ENCODE peak calls at places on chromosomes 3 and 15, in eight cellular contexts. S is neural progenitor cell, U is cardiac muscle cell, X is pancreas, E is BE2C, Q is fibroblast of lung, A is H9, R is Peyer's patch. H is an unnamed sample.

GRCh38 chr15:68277131-68277604 is 377 bp upstream of the FEM1B start:
- DNase-seq in S (peak; percentile 81), U (peak; percentile 56), X (peak; percentile 67), E (peak; percentile 60), Q (peak; percentile 65), A (no peak), R (no peak), H (no peak)

GRCh38 chr3:45706133-45706808 is 17.1 kb downstream of the SACM1L start:
- DNase-seq in S (no peak), U (no peak), X (no peak), E (no peak), Q (no peak), A (no peak), R (no peak), H (no peak)

GRCh38 chr3:44074181-44074580 is 167.5 kb upstream of the TOPAZ1 start:
- DNase-seq in S (no peak), U (no peak), X (no peak), E (no peak), Q (no peak), A (no peak), R (no peak), H (no peak)

GRCh38 chr15:69719527-69719926 is 266.9 kb downstream of the RPLP1 start:
- DNase-seq in S (no peak), U (no peak), X (no peak), E (no peak), Q (peak; percentile 46), A (no peak), R (no peak), H (no peak)

GRCh38 chr3:172859035-172859434 is 108.5 kb downstream of the ECT2 start:
- DNase-seq in S (peak; percentile 38), U (no peak), X (no peak), E (no peak), Q (peak; percentile 68), A (no peak), R (no peak), H (no peak)

GRCh38 chr15:26891448-26891881 is 24.6 kb downstream of the GABRA5 start:
- DNase-seq in S (peak; percentile 91), U (peak; percentile 86), X (peak; percentile 84), E (peak; percentile 87), Q (peak; percentile 72), A (peak; percentile 82), R (no peak), H (no peak)

GRCh38 chr3:1967525-1967924 is 131.1 kb upstream of the CNTN4 start:
- DNase-seq in S (no peak), U (no peak), X (no peak), E (no peak), Q (no peak), A (no peak), R (no peak), H (no peak)

GRCh38 chr3:185210621-185211157 is 43.2 kb downstream of the EHHADH start:
- DNase-seq in S (peak; percentile 39), U (no peak), X (no peak), E (peak; percentile 15), Q (no peak), A (no peak), R (no peak), H (no peak)

GRCh38 chr3:12444582-12445468 is 39.5 kb upstream of the TSEN2 start:
- DNase-seq in S (peak; percentile 50), U (peak; percentile 69), X (no peak), E (peak; percentile 61), Q (peak; percentile 53), A (peak; percentile 43), R (peak; percentile 89), H (no peak)

GRCh38 chr3:23183731-23184130 is 19.4 kb upstream of the UBE2E2 start:
- DNase-seq in S (peak; percentile 76), U (peak; percentile 77), X (no peak), E (no peak), Q (peak; percentile 53), A (peak; percentile 74), R (no peak), H (no peak)

GRCh38 chr3:188431553-188431952 is 277.6 kb downstream of the LPP start:
- DNase-seq in S (no peak), U (no peak), X (no peak), E (no peak), Q (peak; percentile 59), A (no peak), R (no peak), H (no peak)

GRCh38 chr3:60081381-60082095 is 1031.7 kb upstream of the CFAP20DC start:
- DNase-seq in S (no peak), U (no peak), X (no peak), E (no peak), Q (no peak), A (no peak), R (no peak), H (peak; percentile 56)

GRCh38 chr15:34038023-34038403 is 991 bp downstream of the AVEN start:
- DNase-seq in S (no peak), U (no peak), X (no peak), E (no peak), Q (no peak), A (no peak), R (no peak), H (no peak)

GRCh38 chr3:11604139-11604895 is 39.4 kb downstream of the VGLL4 start:
- DNase-seq in S (no peak), U (no peak), X (no peak), E (no peak), Q (peak; percentile 78), A (no peak), R (no peak), H (no peak)

GRCh38 chr3:135084404-135084803 is 289.3 kb downstream of the EPHB1 start:
- DNase-seq in S (no peak), U (no peak), X (no peak), E (peak; percentile 18), Q (peak; percentile 29), A (no peak), R (no peak), H (no peak)

DNA sequence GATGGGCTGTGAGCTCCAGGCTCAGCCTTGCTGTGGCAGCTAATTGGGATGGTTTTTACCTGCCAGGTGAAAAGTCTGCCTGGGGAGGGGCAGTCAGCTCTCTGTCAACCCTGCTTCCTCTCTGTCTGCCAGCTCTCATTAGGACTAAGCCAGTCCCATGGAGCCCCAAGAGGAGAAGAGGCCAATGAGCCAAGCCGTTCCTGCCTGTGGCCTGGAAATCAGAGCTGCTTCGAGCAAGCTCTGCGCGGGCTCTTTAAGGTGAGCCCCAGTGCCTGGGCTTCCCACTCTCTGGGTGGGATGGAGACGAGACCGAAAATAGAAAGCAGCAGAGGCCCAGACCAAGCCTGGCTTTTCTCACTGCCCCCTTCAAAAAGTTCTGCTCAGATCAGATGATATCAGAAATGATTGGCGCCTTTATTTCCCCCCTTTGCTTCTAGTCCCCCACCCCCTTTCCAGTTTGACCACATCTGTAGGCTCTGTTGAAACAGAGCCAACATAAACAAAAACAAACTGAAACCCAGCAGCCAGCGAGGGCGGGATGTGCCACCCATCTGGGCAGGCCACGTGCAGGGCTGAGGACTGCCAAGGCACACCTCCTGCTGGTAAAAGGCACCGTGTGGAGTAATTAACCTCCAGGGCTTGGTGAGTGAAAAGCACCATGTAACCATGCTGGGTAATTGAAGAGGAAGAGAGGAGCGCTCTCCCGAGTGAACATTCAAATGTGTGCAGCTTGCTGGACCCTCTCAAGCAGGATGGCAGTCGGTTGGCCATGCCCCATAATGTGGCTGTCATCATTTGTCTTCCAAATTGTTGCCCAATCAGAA is 471.0 kb upstream of the PROK2 start:
- DNase-seq in S (no peak), U (peak; percentile 77), X (peak; percentile 75), E (peak; percentile 78), Q (no peak), A (no peak), R (peak; percentile 75), H (no peak)
- TF ChIP-seq CTCF in S (no peak), U (peak; percentile 9), X (no peak), E (peak; percentile 30), Q (peak; percentile 5), A (no peak), R (peak; percentile 28), H (peak; percentile 14)

GRCh38 chr15:29466292-29466691 is 196.7 kb upstream of the NSMCE3 start:
- DNase-seq in S (no peak), U (no peak), X (no peak), E (no peak), Q (no peak), A (no peak), R (no peak), H (no peak)

GRCh38 chr15:29461877-29462276 is 192.3 kb upstream of the NSMCE3 start:
- DNase-seq in S (no peak), U (no peak), X (no peak), E (no peak), Q (no peak), A (no peak), R (no peak), H (no peak)

GRCh38 chr15:29468899-29469298 is 199.3 kb upstream of the NSMCE3 start:
- DNase-seq in S (no peak), U (no peak), X (no peak), E (no peak), Q (no peak), A (no peak), R (no peak), H (no peak)

GRCh38 chr15:29465816-29466215 is 196.2 kb upstream of the NSMCE3 start:
- DNase-seq in S (no peak), U (no peak), X (no peak), E (no peak), Q (no peak), A (no peak), R (no peak), H (no peak)

DNA sequence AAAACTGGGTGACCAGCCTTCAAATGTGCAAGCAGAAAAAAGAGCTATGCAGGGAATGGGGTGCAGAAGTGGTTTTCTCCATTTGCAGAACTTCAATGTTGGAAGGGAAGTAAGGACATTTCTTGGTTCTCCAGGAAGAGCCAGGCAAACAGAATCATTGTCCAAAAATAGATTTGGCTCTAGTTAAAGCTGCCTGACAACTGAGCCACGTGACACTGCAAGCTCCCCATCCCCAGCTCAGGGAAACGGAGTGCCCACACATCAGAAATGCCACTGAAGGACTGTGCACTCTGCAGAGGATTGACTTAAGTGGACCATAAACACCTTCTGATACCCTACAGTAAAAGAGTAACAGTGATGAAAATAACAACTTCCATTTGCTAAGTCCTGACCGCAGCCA is 195.6 kb upstream of the NSMCE3 start:
- DNase-seq in S (no peak), U (peak; percentile 24), X (no peak), E (no peak), Q (no peak), A (no peak), R (no peak), H (no peak)
- H3K27me3 ChIP-seq in S (no peaks in the 10 kb centered on the region), U (no peaks in the 10 kb centered on the region), X (no peaks in the 10 kb centered on the region), E (no peaks in the 10 kb centered on the region), Q (no peaks in the 10 kb centered on the region), A (no peaks in the 10 kb centered on the region), R (no peaks in the 10 kb centered on the region), H (no peaks in the 10 kb centered on the region)

GRCh38 chr3:193897288-193897687 is 238.7 kb upstream of the HES1 start:
- DNase-seq in S (no peak), U (no peak), X (no peak), E (peak; percentile 46), Q (no peak), A (no peak), R (no peak), H (no peak)
- TF ChIP-seq CTCF in S (no peak), U (no peak), X (no peak), E (no peak), Q (no peak), A (no peak), R (no peak), H (no peak)

GRCh38 chr15:65970937-65971740 is 101.8 kb downstream of the RAB11A start:
- DNase-seq in S (no peak), U (no peak), X (no peak), E (no peak), Q (no peak), A (no peak), R (no peak), H (no peak)

GRCh38 chr15:65969865-65970832 is 100.9 kb downstream of the RAB11A start:
- DNase-seq in S (no peak), U (no peak), X (no peak), E (no peak), Q (no peak), A (no peak), R (no peak), H (no peak)

GRCh38 chr15:65971741-65971995 is 102.4 kb downstream of the RAB11A start:
- DNase-seq in S (no peak), U (no peak), X (no peak), E (no peak), Q (no peak), A (no peak), R (no peak), H (no peak)
- H3K27me3 ChIP-seq in S (no peaks in the 10 kb centered on the region), U (no peaks in the 10 kb centered on the region), X (no peaks in the 10 kb centered on the region), E (no peaks in the 10 kb centered on the region), Q (peaks cover 15% of the 10 kb centered on the region), A (no peaks in the 10 kb centered on the region), R (no peaks in the 10 kb centered on the region), H (peaks cover 3% of the 10 kb centered on the region)